ENCODE peak calls at places on chromosomes 16 and 17, in nine cellular contexts. One of them, this sample, is unnamed.
A peak's percentile ranks its signal among the peaks of the same experiment; 100 is the strongest.

GRCh38 chr17:50117202-50118040 is 12.5 kb downstream of the SAMD14 start:
- DNase-seq in RWPE1: peak; percentile 60
- DNase-seq in thoracic aorta: no peak
- DNase-seq in cardiac muscle cell: peak; percentile 90
- DNase-seq in OCI-LY7: peak; percentile 38
- DNase-seq in stomach: peak; percentile 74
- DNase-seq in tibial artery: peak; percentile 75
- DNase-seq in brain microvascular endothelial cell: no peak
- DNase-seq in activated B cell treated with CpG ODN at 0.5 μM for 24 hours: peak; percentile 63
- DNase-seq in this sample: peak; percentile 79

GRCh38 chr16:49457196-49457595 is 83.6 kb downstream of the C16orf78 start:
- DNase-seq in RWPE1: no peak
- DNase-seq in thoracic aorta: no peak
- DNase-seq in cardiac muscle cell: no peak
- DNase-seq in OCI-LY7: no peak
- DNase-seq in stomach: peak; percentile 5
- DNase-seq in tibial artery: peak; percentile 21
- DNase-seq in brain microvascular endothelial cell: no peak
- DNase-seq in activated B cell treated with CpG ODN at 0.5 μM for 24 hours: no peak
- DNase-seq in this sample: no peak

GRCh38 chr17:15886804-15887203 is 58.1 kb upstream of the ADORA2B start:
- DNase-seq in RWPE1: no peak
- DNase-seq in thoracic aorta: no peak
- DNase-seq in cardiac muscle cell: no peak
- DNase-seq in OCI-LY7: no peak
- DNase-seq in stomach: no peak
- DNase-seq in tibial artery: no peak
- DNase-seq in brain microvascular endothelial cell: no peak
- DNase-seq in activated B cell treated with CpG ODN at 0.5 μM for 24 hours: no peak
- DNase-seq in this sample: no peak

GRCh38 chr17:43983515-43984411 is 20.7 kb upstream of the NAGS start:
- DNase-seq in RWPE1: no peak
- DNase-seq in thoracic aorta: no peak
- DNase-seq in cardiac muscle cell: peak; percentile 54
- DNase-seq in OCI-LY7: no peak
- DNase-seq in stomach: peak; percentile 84
- DNase-seq in tibial artery: no peak
- DNase-seq in brain microvascular endothelial cell: no peak
- DNase-seq in activated B cell treated with CpG ODN at 0.5 μM for 24 hours: no peak
- DNase-seq in this sample: no peak

GRCh38 chr16:75099738-75100615 is 16.6 kb downstream of the LDHD start:
- DNase-seq in RWPE1: no peak
- DNase-seq in thoracic aorta: no peak
- DNase-seq in cardiac muscle cell: no peak
- DNase-seq in OCI-LY7: peak; percentile 42
- DNase-seq in stomach: no peak
- DNase-seq in tibial artery: no peak
- DNase-seq in brain microvascular endothelial cell: no peak
- DNase-seq in activated B cell treated with CpG ODN at 0.5 μM for 24 hours: no peak
- DNase-seq in this sample: no peak

GRCh38 chr17:65750678-65751077 is 189.2 kb upstream of the AXIN2 start:
- DNase-seq in RWPE1: peak; percentile 84
- DNase-seq in thoracic aorta: no peak
- DNase-seq in cardiac muscle cell: peak; percentile 42
- DNase-seq in OCI-LY7: peak; percentile 1
- DNase-seq in stomach: peak; percentile 87
- DNase-seq in tibial artery: no peak
- DNase-seq in brain microvascular endothelial cell: peak; percentile 75
- DNase-seq in activated B cell treated with CpG ODN at 0.5 μM for 24 hours: no peak
- DNase-seq in this sample: no peak

GRCh38 chr17:41977991-41978390 is 11.4 kb downstream of the CNP start:
- DNase-seq in RWPE1: no peak
- DNase-seq in thoracic aorta: no peak
- DNase-seq in cardiac muscle cell: no peak
- DNase-seq in OCI-LY7: no peak
- DNase-seq in stomach: peak; percentile 62
- DNase-seq in tibial artery: no peak
- DNase-seq in brain microvascular endothelial cell: no peak
- DNase-seq in activated B cell treated with CpG ODN at 0.5 μM for 24 hours: no peak
- DNase-seq in this sample: no peak

GRCh38 chr16:64397042-64397441 is 724.8 kb downstream of the CDH11 start:
- DNase-seq in RWPE1: no peak
- DNase-seq in thoracic aorta: no peak
- DNase-seq in cardiac muscle cell: no peak
- DNase-seq in OCI-LY7: no peak
- DNase-seq in stomach: no peak
- DNase-seq in tibial artery: no peak
- DNase-seq in brain microvascular endothelial cell: peak; percentile 75
- DNase-seq in activated B cell treated with CpG ODN at 0.5 μM for 24 hours: no peak
- DNase-seq in this sample: no peak

GRCh38 chr16:54347961-54348360 is 61.4 kb upstream of the IRX3 start:
- DNase-seq in RWPE1: no peak
- DNase-seq in thoracic aorta: no peak
- DNase-seq in cardiac muscle cell: no peak
- DNase-seq in OCI-LY7: no peak
- DNase-seq in stomach: no peak
- DNase-seq in tibial artery: no peak
- DNase-seq in brain microvascular endothelial cell: no peak
- DNase-seq in activated B cell treated with CpG ODN at 0.5 μM for 24 hours: no peak
- DNase-seq in this sample: no peak

GRCh38 chr16:81158964-81159363 is 62.8 kb upstream of the GCSH start:
- DNase-seq in RWPE1: no peak
- DNase-seq in thoracic aorta: no peak
- DNase-seq in cardiac muscle cell: no peak
- DNase-seq in OCI-LY7: no peak
- DNase-seq in stomach: no peak
- DNase-seq in tibial artery: no peak
- DNase-seq in brain microvascular endothelial cell: no peak
- DNase-seq in activated B cell treated with CpG ODN at 0.5 μM for 24 hours: no peak
- DNase-seq in this sample: no peak

GRCh38 chr16:27976990-27977389 is 86.5 kb downstream of the GSG1L start:
- DNase-seq in RWPE1: no peak
- DNase-seq in thoracic aorta: no peak
- DNase-seq in cardiac muscle cell: no peak
- DNase-seq in OCI-LY7: no peak
- DNase-seq in stomach: no peak
- DNase-seq in tibial artery: no peak
- DNase-seq in brain microvascular endothelial cell: no peak
- DNase-seq in activated B cell treated with CpG ODN at 0.5 μM for 24 hours: no peak
- DNase-seq in this sample: no peak

GRCh38 chr16:85261205-85261604 is 148.9 kb upstream of the CIBAR2 start:
- DNase-seq in RWPE1: no peak
- DNase-seq in thoracic aorta: no peak
- DNase-seq in cardiac muscle cell: no peak
- DNase-seq in OCI-LY7: peak; percentile 30
- DNase-seq in stomach: no peak
- DNase-seq in tibial artery: no peak
- DNase-seq in brain microvascular endothelial cell: no peak
- DNase-seq in activated B cell treated with CpG ODN at 0.5 μM for 24 hours: no peak
- DNase-seq in this sample: no peak

GRCh38 chr16:50901062-50901461 is 159.2 kb downstream of the CYLD start:
- DNase-seq in RWPE1: no peak
- DNase-seq in thoracic aorta: no peak
- DNase-seq in cardiac muscle cell: no peak
- DNase-seq in OCI-LY7: no peak
- DNase-seq in stomach: no peak
- DNase-seq in tibial artery: no peak
- DNase-seq in brain microvascular endothelial cell: no peak
- DNase-seq in activated B cell treated with CpG ODN at 0.5 μM for 24 hours: no peak
- DNase-seq in this sample: no peak

GRCh38 chr16:80932725-80933124 is 74.0 kb downstream of the CMC2 start:
- DNase-seq in RWPE1: peak; percentile 34
- DNase-seq in thoracic aorta: peak; percentile 44
- DNase-seq in cardiac muscle cell: no peak
- DNase-seq in OCI-LY7: no peak
- DNase-seq in stomach: peak; percentile 28
- DNase-seq in tibial artery: peak; percentile 80
- DNase-seq in brain microvascular endothelial cell: peak; percentile 96
- DNase-seq in activated B cell treated with CpG ODN at 0.5 μM for 24 hours: no peak
- DNase-seq in this sample: no peak

GRCh38 chr16:80883159-80883642 is 78.8 kb upstream of the CDYL2 start:
- DNase-seq in RWPE1: no peak
- DNase-seq in thoracic aorta: no peak
- DNase-seq in cardiac muscle cell: no peak
- DNase-seq in OCI-LY7: no peak
- DNase-seq in stomach: peak; percentile 66
- DNase-seq in tibial artery: no peak
- DNase-seq in brain microvascular endothelial cell: no peak
- DNase-seq in activated B cell treated with CpG ODN at 0.5 μM for 24 hours: no peak
- DNase-seq in this sample: no peak

GRCh38 chr16:86806838-86807351 is 228.5 kb downstream of the FOXL1 start:
- DNase-seq in RWPE1: no peak
- DNase-seq in thoracic aorta: no peak
- DNase-seq in cardiac muscle cell: peak; percentile 62
- DNase-seq in OCI-LY7: no peak
- DNase-seq in stomach: no peak
- DNase-seq in tibial artery: peak; percentile 54
- DNase-seq in brain microvascular endothelial cell: no peak
- DNase-seq in activated B cell treated with CpG ODN at 0.5 μM for 24 hours: no peak
- DNase-seq in this sample: no peak

GRCh38 chr17:41455236-41455635 is 11.9 kb downstream of the KRT32 start:
- DNase-seq in RWPE1: no peak
- DNase-seq in thoracic aorta: no peak
- DNase-seq in cardiac muscle cell: no peak
- DNase-seq in OCI-LY7: no peak
- DNase-seq in stomach: no peak
- DNase-seq in tibial artery: no peak
- DNase-seq in brain microvascular endothelial cell: no peak
- DNase-seq in activated B cell treated with CpG ODN at 0.5 μM for 24 hours: no peak
- DNase-seq in this sample: no peak

GRCh38 chr16:55655709-55656694 is at the start of gene SLC6A2:
- DNase-seq in RWPE1: peak; percentile 19
- DNase-seq in thoracic aorta: no peak
- DNase-seq in cardiac muscle cell: peak; percentile 62
- DNase-seq in OCI-LY7: no peak
- DNase-seq in stomach: no peak
- DNase-seq in tibial artery: no peak
- DNase-seq in brain microvascular endothelial cell: no peak
- DNase-seq in activated B cell treated with CpG ODN at 0.5 μM for 24 hours: no peak
- DNase-seq in this sample: peak; percentile 20
- TF ChIP-seq CTCF in RWPE1: no peak
- TF ChIP-seq CTCF in thoracic aorta: no peak
- TF ChIP-seq CTCF in cardiac muscle cell: no peak
- TF ChIP-seq CTCF in OCI-LY7: no peak
- TF ChIP-seq CTCF in stomach: no peak
- TF ChIP-seq CTCF in tibial artery: no peak
- TF ChIP-seq CTCF in brain microvascular endothelial cell: no peak
- TF ChIP-seq CTCF in activated B cell treated with CpG ODN at 0.5 μM for 24 hours: no peak
- TF ChIP-seq CTCF in this sample: no peak

GRCh38 chr16:72666267-72666666 is 381.7 kb downstream of the ZFHX3 start:
- DNase-seq in RWPE1: no peak
- DNase-seq in thoracic aorta: no peak
- DNase-seq in cardiac muscle cell: no peak
- DNase-seq in OCI-LY7: peak; percentile 33
- DNase-seq in stomach: no peak
- DNase-seq in tibial artery: no peak
- DNase-seq in brain microvascular endothelial cell: no peak
- DNase-seq in activated B cell treated with CpG ODN at 0.5 μM for 24 hours: no peak
- DNase-seq in this sample: no peak
- TF ChIP-seq CTCF in RWPE1: no peak
- TF ChIP-seq CTCF in thoracic aorta: no peak
- TF ChIP-seq CTCF in cardiac muscle cell: no peak
- TF ChIP-seq CTCF in OCI-LY7: peak; percentile 27
- TF ChIP-seq CTCF in stomach: no peak
- TF ChIP-seq CTCF in tibial artery: no peak
- TF ChIP-seq CTCF in brain microvascular endothelial cell: no peak
- TF ChIP-seq CTCF in activated B cell treated with CpG ODN at 0.5 μM for 24 hours: no peak
- TF ChIP-seq CTCF in this sample: no peak

GRCh38 chr16:70809392-70810060 is 8.6 kb upstream of the VAC14 start:
- DNase-seq in RWPE1: no peak
- DNase-seq in thoracic aorta: no peak
- DNase-seq in cardiac muscle cell: no peak
- DNase-seq in OCI-LY7: no peak
- DNase-seq in stomach: no peak
- DNase-seq in tibial artery: no peak
- DNase-seq in brain microvascular endothelial cell: no peak
- DNase-seq in activated B cell treated with CpG ODN at 0.5 μM for 24 hours: no peak
- DNase-seq in this sample: peak; percentile 45

GRCh38 chr16:70805380-70805779 is 4.4 kb upstream of the VAC14 start:
- DNase-seq in RWPE1: no peak
- DNase-seq in thoracic aorta: no peak
- DNase-seq in cardiac muscle cell: no peak
- DNase-seq in OCI-LY7: no peak
- DNase-seq in stomach: no peak
- DNase-seq in tibial artery: no peak
- DNase-seq in brain microvascular endothelial cell: no peak
- DNase-seq in activated B cell treated with CpG ODN at 0.5 μM for 24 hours: no peak
- DNase-seq in this sample: no peak

GRCh38 chr16:70804729-70805169 is 3.8 kb upstream of the VAC14 start:
- DNase-seq in RWPE1: peak; percentile 43
- DNase-seq in thoracic aorta: no peak
- DNase-seq in cardiac muscle cell: no peak
- DNase-seq in OCI-LY7: no peak
- DNase-seq in stomach: no peak
- DNase-seq in tibial artery: no peak
- DNase-seq in brain microvascular endothelial cell: no peak
- DNase-seq in activated B cell treated with CpG ODN at 0.5 μM for 24 hours: no peak
- DNase-seq in this sample: no peak

GRCh38 chr16:70805787-70806186 is 4.8 kb upstream of the VAC14 start:
- DNase-seq in RWPE1: peak; percentile 39
- DNase-seq in thoracic aorta: no peak
- DNase-seq in cardiac muscle cell: no peak
- DNase-seq in OCI-LY7: no peak
- DNase-seq in stomach: no peak
- DNase-seq in tibial artery: no peak
- DNase-seq in brain microvascular endothelial cell: peak; percentile 92
- DNase-seq in activated B cell treated with CpG ODN at 0.5 μM for 24 hours: no peak
- DNase-seq in this sample: no peak

GRCh38 chr16:70808371-70808770 is 7.4 kb upstream of the VAC14 start:
- DNase-seq in RWPE1: no peak
- DNase-seq in thoracic aorta: no peak
- DNase-seq in cardiac muscle cell: no peak
- DNase-seq in OCI-LY7: no peak
- DNase-seq in stomach: no peak
- DNase-seq in tibial artery: no peak
- DNase-seq in brain microvascular endothelial cell: no peak
- DNase-seq in activated B cell treated with CpG ODN at 0.5 μM for 24 hours: no peak
- DNase-seq in this sample: no peak
- TF ChIP-seq CTCF in RWPE1: no peak
- TF ChIP-seq CTCF in thoracic aorta: no peak
- TF ChIP-seq CTCF in cardiac muscle cell: no peak
- TF ChIP-seq CTCF in OCI-LY7: peak; percentile 52
- TF ChIP-seq CTCF in stomach: no peak
- TF ChIP-seq CTCF in tibial artery: no peak
- TF ChIP-seq CTCF in brain microvascular endothelial cell: peak; percentile 62
- TF ChIP-seq CTCF in activated B cell treated with CpG ODN at 0.5 μM for 24 hours: no peak
- TF ChIP-seq CTCF in this sample: no peak

DNA sequence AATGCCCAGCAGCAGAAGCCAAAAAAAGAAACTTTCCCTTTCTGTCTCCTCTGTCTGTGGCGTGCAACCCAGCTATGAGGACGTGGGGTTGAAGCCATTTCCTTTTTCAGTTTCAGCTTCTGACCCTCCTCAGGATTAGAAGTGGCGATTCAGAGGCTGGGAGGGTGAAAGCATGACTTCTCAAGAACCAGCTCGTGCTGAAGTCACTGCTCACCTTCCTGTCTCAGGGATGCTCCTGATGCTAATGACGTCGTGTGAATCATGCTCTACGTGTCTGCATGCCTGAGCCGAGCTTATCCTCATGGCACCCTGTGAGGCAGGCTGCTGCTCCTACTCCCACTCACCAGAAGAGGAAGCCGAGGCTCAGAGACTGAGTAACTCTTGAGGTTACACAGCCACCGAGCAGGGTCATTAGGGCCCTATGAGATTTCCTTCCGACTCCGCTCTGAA is 5.7 kb upstream of the LPO start:
- DNase-seq in RWPE1: no peak
- DNase-seq in thoracic aorta: no peak
- DNase-seq in cardiac muscle cell: no peak
- DNase-seq in OCI-LY7: no peak
- DNase-seq in stomach: no peak
- DNase-seq in tibial artery: no peak
- DNase-seq in brain microvascular endothelial cell: peak; percentile 95
- DNase-seq in activated B cell treated with CpG ODN at 0.5 μM for 24 hours: peak; percentile 29
- DNase-seq in this sample: peak; percentile 43
- TF ChIP-seq CTCF in RWPE1: no peak
- TF ChIP-seq CTCF in thoracic aorta: no peak
- TF ChIP-seq CTCF in cardiac muscle cell: no peak
- TF ChIP-seq CTCF in OCI-LY7: no peak
- TF ChIP-seq CTCF in stomach: no peak
- TF ChIP-seq CTCF in tibial artery: no peak
- TF ChIP-seq CTCF in brain microvascular endothelial cell: peak; percentile 17
- TF ChIP-seq CTCF in activated B cell treated with CpG ODN at 0.5 μM for 24 hours: no peak
- TF ChIP-seq CTCF in this sample: no peak

This sample was measured in GM13977.